ENCODE peak calls at places on chromosomes 5 and 9, in seven cellular contexts. J is A673, D is IMR-90, A is ascending aorta, U is upper lobe of right lung, O is AG10803, E is brain microvascular endothelial cell. G is an unnamed sample.

GRCh38 chr9:116247284-116247683 is 93.7 kb downstream of the PAPPA start:
- DNase-seq in A (no peak), D (no peak), O (no peak), J (no peak), U (no peak), E (no peak), G (no peak)

GRCh38 chr9:73183917-73184861 is 32.5 kb downstream of the ANXA1 start:
- DNase-seq in J (peak), A (no peak), O (peak), U (no peak), D (peak), E (no peak), G (peak)

GRCh38 chr9:16515207-16515606 is 355.3 kb downstream of the BNC2 start:
- DNase-seq in J (no peak), E (no peak), A (peak), O (no peak), D (peak), U (no peak), G (peak)

GRCh38 chr5:91207248-91207647 is 175.9 kb downstream of the ARRDC3 start:
- DNase-seq in U (no peak), O (no peak), J (no peak), E (peak), D (peak), A (no peak), G (peak)

GRCh38 chr5:141010047-141010793 is 41.0 kb upstream of the PCDHB1 start:
- DNase-seq in E (no peak), A (no peak), J (no peak), O (no peak), D (no peak), U (no peak), G (no peak)

GRCh38 chr5:10488144-10488543 is 46.5 kb downstream of the ROPN1L start:
- DNase-seq in D (no peak), A (no peak), E (no peak), J (no peak), U (no peak), O (no peak), G (no peak)

GRCh38 chr9:131671150-131671549 is 68.7 kb downstream of the RAPGEF1 start:
- DNase-seq in E (no peak), J (peak), A (no peak), U (no peak), D (no peak), O (no peak), G (no peak)

GRCh38 chr9:72597181-72597517 is 75.7 kb downstream of the TMC1 start:
- DNase-seq in A (no peak), U (no peak), O (no peak), D (no peak), J (no peak), E (no peak), G (no peak)

GRCh38 chr5:84623034-84623433 is 238.4 kb upstream of the EDIL3 start:
- DNase-seq in A (no peak), U (no peak), E (no peak), J (no peak), D (no peak), O (no peak), G (no peak)

GRCh38 chr5:154373729-154374179 is 72.0 kb upstream of the SAP30L start:
- DNase-seq in O (no peak), E (no peak), U (no peak), A (no peak), J (no peak), D (no peak), G (peak)

GRCh38 chr5:58925627-58926545 is 343.0 kb downstream of the RAB3C start:
- DNase-seq in U (no peak), E (no peak), J (peak), D (no peak), O (no peak), A (peak), G (no peak)

GRCh38 chr5:65037845-65038815 is 269.4 kb downstream of the CWC27 start:
- DNase-seq in J (peak), A (peak), E (no peak), O (no peak), U (no peak), D (no peak), G (no peak)

GRCh38 chr5:128579669-128580068 is 41.6 kb upstream of the FBN2 start:
- DNase-seq in J (no peak), O (no peak), U (no peak), D (peak), A (no peak), E (no peak), G (peak)

GRCh38 chr5:132826424-132827082 is 3.9 kb downstream of the SHROOM1 start:
- DNase-seq in E (no peak), A (peak), U (peak), O (no peak), J (no peak), D (no peak), G (no peak)

GRCh38 chr9:120392245-120392644 is 187.7 kb downstream of the CDK5RAP2 start:
- DNase-seq in A (no peak), O (no peak), J (no peak), D (no peak), E (no peak), U (no peak), G (no peak)

GRCh38 chr5:14787801-14788579 is 83.6 kb downstream of the ANKH start:
- DNase-seq in O (no peak), U (no peak), A (no peak), E (no peak), D (no peak), J (no peak), G (no peak)

GRCh38 chr5:90191352-90192045 is 218.1 kb downstream of the CETN3 start:
- DNase-seq in A (no peak), U (no peak), O (no peak), E (no peak), J (no peak), D (no peak), G (no peak)

GRCh38 chr5:60285910-60286309 is 392.4 kb upstream of the PDE4D start:
- DNase-seq in J (no peak), A (no peak), D (no peak), O (no peak), U (no peak), E (no peak), G (no peak)

GRCh38 chr5:177592010-177592834 is at the start of gene TMED9:
- DNase-seq in U (peak), O (peak), E (peak), A (peak), J (peak), D (peak), G (peak)

GRCh38 chr5:97839338-97840081 is 656.5 kb upstream of the RIOK2 start:
- DNase-seq in U (no peak), E (peak), A (no peak), J (peak), D (peak), O (peak), G (peak)

GRCh38 chr5:6424110-6424659 is 24.5 kb upstream of the UBE2QL1 start:
- DNase-seq in U (no peak), A (no peak), O (no peak), J (no peak), D (no peak), E (no peak), G (no peak)

GRCh38 chr5:59565551-59565950 is 328.0 kb downstream of the PDE4D start:
- DNase-seq in J (no peak), U (no peak), O (no peak), A (no peak), D (no peak), E (no peak), G (no peak)

GRCh38 chr5:1670342-1670741 is 129.3 kb downstream of the MRPL36 start:
- DNase-seq in O (peak), J (no peak), E (no peak), D (peak), A (no peak), U (no peak), G (peak)

GRCh38 chr5:179558912-179559279 is 8.5 kb downstream of the RUFY1 start:
- DNase-seq in O (peak), A (no peak), D (peak), J (peak), U (peak), E (peak), G (peak)

GRCh38 chr5:89686081-89686765 is 723.3 kb downstream of the CETN3 start:
- DNase-seq in E (no peak), A (no peak), D (no peak), J (peak), O (no peak), U (no peak), G (no peak)

GRCh38 chr9:93967020-93967803 is 12.1 kb upstream of the BARX1 start:
- DNase-seq in A (no peak), O (no peak), J (no peak), E (no peak), U (no peak), D (no peak), G (no peak)

GRCh38 chr5:53071738-53072137 is 37.8 kb downstream of the MOCS2 start:
- DNase-seq in U (no peak), O (peak), J (no peak), A (no peak), E (no peak), D (peak), G (peak)
- TF ChIP-seq CTCF in U (no peak), O (peak), J (no peak), A (no peak), E (no peak), D (peak), G (peak)

GRCh38 chr9:112547712-112548440 is 61.2 kb downstream of the KIAA1958 start:
- DNase-seq in O (no peak), D (no peak), E (no peak), A (no peak), U (no peak), J (no peak), G (no peak)
- H3K4me3 ChIP-seq in O (no peak), D (no peak), E (no peak), A (no peak), U (no peak), J (no peak), G (no peak)

DNA sequence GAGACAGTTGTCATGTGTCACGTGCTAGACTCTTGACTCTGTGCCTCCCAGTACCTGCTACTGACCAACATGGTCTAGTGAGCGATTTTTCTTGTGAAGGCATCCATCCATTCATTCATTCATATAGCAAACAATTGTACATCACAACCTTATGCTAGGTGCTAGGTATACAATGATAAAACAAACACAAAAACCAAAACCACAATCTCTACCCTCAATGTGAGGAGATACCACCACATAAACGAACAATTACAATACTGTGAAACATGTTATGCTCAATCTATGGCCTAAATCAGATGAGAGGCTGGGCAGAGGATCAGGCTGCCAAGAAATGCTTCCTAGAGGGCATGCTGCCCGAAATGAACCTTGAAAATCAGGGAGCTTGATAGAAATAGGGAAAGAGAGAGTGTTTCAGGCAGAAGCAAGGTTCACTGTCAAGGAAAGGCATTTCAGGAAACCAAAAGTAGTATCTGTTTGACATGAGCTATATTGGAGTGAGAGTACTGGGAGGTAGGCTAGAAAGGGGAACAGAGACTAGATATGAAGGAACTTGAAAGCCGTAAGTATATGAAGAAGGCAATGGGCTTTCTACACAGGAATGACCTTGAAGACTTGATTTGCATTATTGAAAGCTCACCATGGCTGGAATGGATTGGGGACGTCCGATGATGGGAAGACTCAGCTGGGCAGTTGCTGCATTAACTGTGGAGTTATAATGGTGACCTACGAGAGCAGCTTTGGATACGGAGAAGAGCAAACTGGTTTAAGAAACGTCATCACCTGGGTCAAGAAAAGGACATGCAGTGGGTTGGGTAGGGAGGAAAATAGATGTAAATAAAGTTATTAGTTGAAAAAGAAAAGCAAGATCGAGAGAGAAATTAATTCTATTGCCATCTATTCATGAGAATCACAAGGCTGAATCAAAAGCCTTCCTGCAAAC is 90.1 kb downstream of the THBS4 start:
- DNase-seq in A (no peak), E (no peak), D (no peak), J (no peak), O (no peak), U (no peak), G (no peak)
- TF ChIP-seq CTCF in A (no peak), E (no peak), D (no peak), J (no peak), O (no peak), U (no peak), G (no peak)

GRCh38 chr5:109318455-109319108 is 91.2 kb downstream of the PJA2 start:
- DNase-seq in A (no peak), O (no peak), J (no peak), U (no peak), E (no peak), D (peak), G (no peak)
- H3K4me3 ChIP-seq in A (no peak), O (no peak), J (no peak), U (no peak), E (no peak), D (no peak), G (no peak)

DNA sequence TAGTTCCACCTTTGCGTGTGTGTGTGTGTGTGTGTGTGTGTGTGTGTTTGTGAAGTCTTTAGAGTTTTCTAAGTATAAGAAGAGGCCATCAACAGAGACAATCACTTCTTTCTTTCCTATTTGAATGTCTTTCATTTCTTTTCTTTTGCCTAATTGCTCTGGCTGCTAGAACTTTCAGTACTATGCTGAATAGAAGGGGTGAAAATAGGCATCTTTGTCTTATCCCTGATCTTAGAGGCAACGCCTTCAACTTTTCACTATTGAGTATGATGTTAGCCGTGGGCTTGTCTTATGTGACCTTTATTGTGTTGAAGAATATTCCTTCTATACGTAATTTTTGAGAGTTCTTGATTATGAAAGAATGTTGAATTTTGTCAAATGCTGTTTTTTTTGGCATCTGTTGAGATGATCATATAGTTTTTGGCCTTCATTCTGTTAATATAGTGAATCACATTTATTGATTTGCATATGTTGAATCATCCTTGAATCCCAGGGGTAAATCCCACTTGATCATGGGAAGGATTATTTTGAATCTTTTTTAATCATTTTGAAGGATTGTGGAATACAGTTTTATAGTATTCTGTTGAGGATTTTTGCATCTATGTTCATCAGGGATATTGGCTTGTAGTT is 134.8 kb upstream of the CD180 start:
- DNase-seq in E (no peak), A (no peak), D (no peak), U (no peak), J (no peak), O (no peak), G (peak)
- TF ChIP-seq CTCF in E (no peak), A (no peak), D (no peak), U (no peak), J (no peak), O (no peak), G (no peak)

GRCh38 chr9:133571896-133572595 is 37.1 kb downstream of the FAM163B start:
- DNase-seq in A (no peak), D (no peak), O (no peak), U (no peak), J (no peak), E (no peak), G (no peak)

GRCh38 chr9:133571491-133571890 is 37.0 kb downstream of the ADAMTSL2 start:
- DNase-seq in U (no peak), A (no peak), J (no peak), D (no peak), O (no peak), E (no peak), G (no peak)

GRCh38 chr9:133573791-133574515 is 35.2 kb downstream of the FAM163B start:
- DNase-seq in J (no peak), A (no peak), O (no peak), D (no peak), E (no peak), U (no peak), G (no peak)

GRCh38 chr9:133574791-133575672 is 34.2 kb downstream of the FAM163B start:
- DNase-seq in J (no peak), D (no peak), U (no peak), E (no peak), A (no peak), O (no peak), G (no peak)

GRCh38 chr9:133572821-133573361 is 36.3 kb downstream of the FAM163B start:
- DNase-seq in E (no peak), O (peak), D (no peak), U (peak), A (peak), J (peak), G (no peak)
- H3K4me3 ChIP-seq in E (no peak), O (no peak), D (no peak), U (no peak), A (peak), J (no peak), G (no peak)

DNA sequence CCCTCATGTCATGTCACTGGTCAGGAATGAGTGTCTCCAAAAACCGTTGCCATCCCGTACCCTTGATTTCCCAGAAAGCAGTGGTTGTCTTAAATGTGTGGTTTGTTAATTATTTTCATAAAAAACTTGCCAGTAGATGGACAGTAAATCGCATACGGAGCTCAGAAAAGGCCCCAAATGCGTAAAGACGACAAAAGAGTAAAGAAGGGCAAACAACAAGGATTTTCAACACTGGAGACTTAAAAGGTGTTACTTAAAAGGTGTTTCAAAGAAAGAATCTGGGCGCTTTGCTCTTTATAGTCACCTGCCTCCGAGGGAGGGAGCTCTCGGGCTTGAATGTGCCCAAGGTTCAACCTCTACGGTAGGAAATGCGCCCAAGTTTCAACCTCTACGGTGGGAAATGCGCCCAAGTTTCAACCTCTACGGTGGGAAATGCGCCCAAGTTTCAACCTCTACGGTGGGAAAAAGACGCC is 727 bp downstream of the KIF27 start:
- DNase-seq in U (no peak), E (no peak), D (peak), A (no peak), O (peak), J (no peak), G (peak)
- TF ChIP-seq CTCF in U (no peak), E (peak), D (peak), A (no peak), O (peak), J (peak), G (peak)

GRCh38 chr9:124482431-124483031 is 24.7 kb downstream of the NR5A1 start:
- DNase-seq in D (no peak), E (no peak), U (peak), A (no peak), O (no peak), J (peak), G (no peak)
- H3K4me3 ChIP-seq in D (no peak), E (no peak), U (no peak), A (no peak), O (no peak), J (no peak), G (no peak)

GRCh38 chr5:142959683-142960308 is 189.6 kb downstream of the ARHGAP26 start:
- DNase-seq in O (no peak), U (no peak), E (no peak), A (no peak), J (no peak), D (peak), G (peak)
- TF ChIP-seq CTCF in O (no peak), U (no peak), E (no peak), A (no peak), J (no peak), D (no peak), G (no peak)

G was measured in fibroblast of mammary gland.